ENCODE peak calls at places on chromosomes 12 and 14, in seven cellular contexts. E is skeletal muscle cell; D is RPMI7951; G is nucleus accumbens; X is aorta; F is naive B cell; N is stimulated activated CD4-positive, alpha-beta T cell treated with anti-CD3 and anti-CD28 coated beads, Interleukin-15, amount 100 ng/mL, for 1 hour. W is an unnamed sample.

GRCh38 chr12:6254491-6254890 is 54.3 kb downstream of the CD9 start:
- DNase-seq in E (no peak), D (no peak), G (no peak), X (peak), F (no peak), N (no peak), W (no peak)

GRCh38 chr12:51345681-51346080 is 798 bp downstream of the CELA1 start:
- DNase-seq in E (no peak), D (peak), G (no peak), X (no peak), F (no peak), N (no peak), W (no peak)

GRCh38 chr14:68544150-68544892 is 248.5 kb downstream of the ZFP36L1 start:
- DNase-seq in E (peak), D (peak), G (no peak), X (peak), F (no peak), N (no peak), W (peak)

GRCh38 chr12:104506691-104507401 is 50.1 kb downstream of the CHST11 start:
- DNase-seq in E (no peak), D (no peak), G (no peak), X (no peak), F (no peak), N (no peak), W (no peak)

GRCh38 chr12:50401383-50402155 is 884 bp downstream of the LARP4 start:
- DNase-seq in E (no peak), D (no peak), G (peak), X (no peak), F (no peak), N (no peak), W (peak)

GRCh38 chr12:159131-159782 is 54.7 kb downstream of the SLC6A12 start:
- DNase-seq in E (no peak), D (no peak), G (no peak), X (no peak), F (no peak), N (no peak), W (no peak)

GRCh38 chr12:99069371-99069770 is 424.3 kb downstream of the APAF1 start:
- DNase-seq in E (no peak), D (no peak), G (no peak), X (no peak), F (no peak), N (no peak), W (no peak)

GRCh38 chr12:27285395-27285794 is 41.3 kb downstream of the STK38L start:
- DNase-seq in E (no peak), D (peak), G (no peak), X (no peak), F (no peak), N (no peak), W (no peak)

GRCh38 chr14:55705651-55706340 is 125.8 kb downstream of the KTN1 start:
- DNase-seq in E (no peak), D (no peak), G (no peak), X (no peak), F (no peak), N (no peak), W (peak)

GRCh38 chr12:13254311-13254710 is 57.8 kb downstream of the EMP1 start:
- DNase-seq in E (no peak), D (peak), G (no peak), X (no peak), F (no peak), N (no peak), W (no peak)

GRCh38 chr12:46362895-46363581 is 9.5 kb downstream of the SLC38A2 start:
- DNase-seq in E (no peak), D (no peak), G (no peak), X (no peak), F (no peak), N (no peak), W (no peak)

GRCh38 chr14:99604766-99605298 is 825 bp upstream of the CCDC85C start:
- DNase-seq in E (no peak), D (peak), G (no peak), X (peak), F (no peak), N (no peak), W (peak)

GRCh38 chr12:32448581-32448980 is 49.2 kb downstream of the FGD4 start:
- DNase-seq in E (no peak), D (peak), G (no peak), X (no peak), F (no peak), N (no peak), W (no peak)

GRCh38 chr12:119505001-119505400 is 88.6 kb upstream of the TMEM233 start:
- DNase-seq in E (no peak), D (no peak), G (no peak), X (no peak), F (no peak), N (no peak), W (peak)

GRCh38 chr14:51850651-51851050 is 9.8 kb upstream of the GNG2 start:
- DNase-seq in E (no peak), D (no peak), G (no peak), X (no peak), F (no peak), N (no peak), W (no peak)

GRCh38 chr14:78959674-78960264 is 789.6 kb downstream of the NRXN3 start:
- DNase-seq in E (peak), D (peak), G (peak), X (peak), F (no peak), N (peak), W (peak)

GRCh38 chr14:49972199-49972671 is 79.4 kb downstream of the ARF6 start:
- DNase-seq in E (peak), D (peak), G (no peak), X (no peak), F (no peak), N (no peak), W (no peak)

GRCh38 chr14:104927901-104928300 is 3.2 kb downstream of the PLD4 start:
- DNase-seq in E (no peak), D (no peak), G (no peak), X (no peak), F (no peak), N (no peak), W (no peak)

GRCh38 chr14:93717968-93718320 is 70.3 kb downstream of the PRIMA1 start:
- DNase-seq in E (no peak), D (no peak), G (no peak), X (no peak), F (no peak), N (no peak), W (no peak)

GRCh38 chr12:66279127-66279712 is 23.1 kb upstream of the HELB start:
- DNase-seq in E (no peak), D (peak), G (no peak), X (no peak), F (no peak), N (no peak), W (peak)

GRCh38 chr12:76237086-76237701 is 111.0 kb downstream of the BBS10 start:
- DNase-seq in E (no peak), D (no peak), G (no peak), X (no peak), F (no peak), N (no peak), W (no peak)

GRCh38 chr14:32224731-32225377 is 21.8 kb upstream of the RNU6-8 start:
- DNase-seq in E (no peak), D (peak), G (peak), X (peak), F (no peak), N (no peak), W (peak)

GRCh38 chr14:104287301-104288009 is 149.1 kb downstream of the KIF26A start:
- DNase-seq in E (no peak), D (no peak), G (no peak), X (peak), F (no peak), N (no peak), W (no peak)

GRCh38 chr14:95784137-95784536 is 70.2 kb upstream of the TCL1A start:
- DNase-seq in E (no peak), D (peak), G (no peak), X (no peak), F (no peak), N (no peak), W (peak)

GRCh38 chr14:77275041-77275854 is 4.2 kb upstream of the NGB start:
- DNase-seq in E (no peak), D (no peak), G (no peak), X (no peak), F (no peak), N (no peak), W (no peak)

GRCh38 chr12:74401035-74401434 is 136.6 kb upstream of the ATXN7L3B start:
- DNase-seq in E (no peak), D (no peak), G (no peak), X (no peak), F (no peak), N (no peak), W (no peak)

GRCh38 chr12:52335598-52336262 is 14.5 kb upstream of the KRT83 start:
- DNase-seq in E (no peak), D (peak), G (no peak), X (no peak), F (no peak), N (no peak), W (no peak)

GRCh38 chr14:86257973-86258372 is 728.0 kb downstream of the FLRT2 start:
- DNase-seq in E (no peak), D (no peak), G (no peak), X (no peak), F (no peak), N (no peak), W (no peak)

GRCh38 chr12:1593232-1594044 is 943 bp downstream of the FBXL14 start:
- DNase-seq in E (no peak), D (peak), G (peak), X (peak), F (peak), N (peak), W (peak)

GRCh38 chr12:18431776-18432175 is 170.5 kb downstream of the PIK3C2G start:
- DNase-seq in E (no peak), D (no peak), G (no peak), X (no peak), F (no peak), N (no peak), W (no peak)

GRCh38 chr14:37698840-37699777 is 103.7 kb downstream of the TTC6 start:
- DNase-seq in E (no peak), D (no peak), G (no peak), X (no peak), F (no peak), N (no peak), W (no peak)

GRCh38 chr14:93997082-93997481 is at the start of gene CCDC197:
- DNase-seq in E (no peak), D (no peak), G (no peak), X (no peak), F (no peak), N (no peak), W (no peak)

GRCh38 chr12:124039276-124039675 is 66.3 kb downstream of the ZNF664 start:
- DNase-seq in E (no peak), D (peak), G (no peak), X (no peak), F (no peak), N (no peak), W (no peak)

GRCh38 chr14:100072783-100073346 is 7.6 kb downstream of the EVL start:
- DNase-seq in E (no peak), D (no peak), G (no peak), X (no peak), F (peak), N (no peak), W (no peak)

GRCh38 chr12:122852336-122853275 is 17.3 kb downstream of the HIP1R start:
- DNase-seq in E (no peak), D (no peak), G (peak), X (no peak), F (no peak), N (no peak), W (no peak)

GRCh38 chr14:59253527-59253926 is 65.1 kb downstream of the DAAM1 start:
- DNase-seq in E (no peak), D (no peak), G (no peak), X (no peak), F (no peak), N (no peak), W (no peak)